ENCODE peak calls at places on chromosomes 11 and 22, in four cellular contexts. One of them, this sample, is unnamed.

GRCh38 chr11:15501566-15501965 is 386.8 kb downstream of the INSC start:
- DNase-seq in HepG2: no peak
- DNase-seq in SK-N-SH: no peak
- DNase-seq in WTC11: no peak
- DNase-seq in this sample: no peak

GRCh38 chr22:19422440-19423301 is 8.9 kb downstream of the HIRA start:
- DNase-seq in HepG2: no peak
- DNase-seq in SK-N-SH: no peak
- DNase-seq in WTC11: no peak
- DNase-seq in this sample: no peak

GRCh38 chr11:134409552-134410429 is 2.3 kb downstream of the B3GAT1 start:
- DNase-seq in WTC11: no peak
- DNase-seq in SK-N-SH: no peak
- DNase-seq in HepG2: no peak
- DNase-seq in this sample: no peak

GRCh38 chr11:117316197-117316961 is at the start of gene BACE1:
- DNase-seq in SK-N-SH: peak
- DNase-seq in WTC11: peak
- DNase-seq in HepG2: peak
- DNase-seq in this sample: no peak

GRCh38 chr11:27282141-27282590 is 80.8 kb downstream of the CCDC34 start:
- DNase-seq in SK-N-SH: no peak
- DNase-seq in HepG2: peak
- DNase-seq in WTC11: no peak
- DNase-seq in this sample: no peak

GRCh38 chr11:76167590-76167989 is 38.7 kb downstream of the WNT11 start:
- DNase-seq in HepG2: no peak
- DNase-seq in SK-N-SH: no peak
- DNase-seq in WTC11: no peak
- DNase-seq in this sample: no peak

GRCh38 chr11:100578966-100579365 is 108.1 kb upstream of the ARHGAP42 start:
- DNase-seq in SK-N-SH: no peak
- DNase-seq in HepG2: no peak
- DNase-seq in WTC11: no peak
- DNase-seq in this sample: no peak

GRCh38 chr11:70530010-70530409 is 131.7 kb downstream of the CTTN start:
- DNase-seq in WTC11: no peak
- DNase-seq in SK-N-SH: no peak
- DNase-seq in HepG2: no peak
- DNase-seq in this sample: no peak

GRCh38 chr22:30742291-30743256 is 47.9 kb downstream of the OSBP2 start:
- DNase-seq in SK-N-SH: no peak
- DNase-seq in HepG2: no peak
- DNase-seq in WTC11: no peak
- DNase-seq in this sample: no peak

GRCh38 chr11:65538232-65538914 is 13.5 kb downstream of the SCYL1 start:
- DNase-seq in WTC11: no peak
- DNase-seq in HepG2: no peak
- DNase-seq in SK-N-SH: no peak
- DNase-seq in this sample: no peak

GRCh38 chr22:31861226-31861840 is 83.0 kb upstream of the YWHAH start:
- DNase-seq in WTC11: no peak
- DNase-seq in SK-N-SH: no peak
- DNase-seq in HepG2: no peak
- DNase-seq in this sample: no peak
- TF ChIP-seq FOXJ3 in WTC11: no peak
- TF ChIP-seq FOXJ3 in SK-N-SH: no peak
- TF ChIP-seq FOXJ3 in HepG2: no peak
- TF ChIP-seq FOXJ3 in this sample: no peak

GRCh38 chr11:963852-964251 is 38.2 kb downstream of the AP2A2 start:
- DNase-seq in WTC11: no peak
- DNase-seq in SK-N-SH: no peak
- DNase-seq in HepG2: no peak
- DNase-seq in this sample: no peak
- TF ChIP-seq FOXJ3 in WTC11: no peak
- TF ChIP-seq FOXJ3 in SK-N-SH: no peak
- TF ChIP-seq FOXJ3 in HepG2: no peak
- TF ChIP-seq FOXJ3 in this sample: no peak

DNA sequence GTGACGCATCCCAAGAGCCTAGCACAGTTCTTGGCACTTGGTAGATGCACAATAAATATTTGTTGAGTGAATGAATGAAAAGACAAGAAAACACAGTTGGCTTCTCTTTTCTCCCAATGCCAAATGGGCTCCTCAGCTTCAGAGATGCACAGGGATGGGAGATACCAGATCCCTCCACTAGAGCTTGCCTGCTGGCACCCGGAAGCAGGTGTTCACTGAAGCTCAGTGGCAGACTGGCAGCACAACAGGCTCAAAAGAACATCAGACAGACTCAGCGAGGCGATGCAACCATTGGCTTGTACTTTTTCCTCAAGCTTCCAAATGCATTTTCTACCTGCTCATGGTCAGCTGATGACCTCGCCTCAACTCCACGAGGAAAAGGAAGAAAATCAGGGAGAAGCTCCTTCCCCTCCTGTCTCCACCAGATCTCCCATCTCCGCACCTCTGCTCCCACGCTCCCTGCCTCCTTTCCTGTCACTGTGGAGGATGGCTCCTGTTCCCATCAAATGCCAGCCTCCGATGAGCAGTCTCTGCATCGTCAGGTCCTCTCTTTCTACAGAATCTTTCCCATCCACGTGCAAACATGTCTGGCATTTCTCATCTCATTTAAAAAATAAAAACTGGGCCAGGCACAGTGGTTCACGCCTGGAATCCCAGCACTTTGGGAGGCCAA is 5.8 kb downstream of the RAPSN start:
- DNase-seq in WTC11: no peak
- DNase-seq in SK-N-SH: peak
- DNase-seq in HepG2: no peak
- DNase-seq in this sample: no peak
- TF ChIP-seq FOXJ3 in WTC11: no peak
- TF ChIP-seq FOXJ3 in SK-N-SH: no peak
- TF ChIP-seq FOXJ3 in HepG2: no peak
- TF ChIP-seq FOXJ3 in this sample: no peak

DNA sequence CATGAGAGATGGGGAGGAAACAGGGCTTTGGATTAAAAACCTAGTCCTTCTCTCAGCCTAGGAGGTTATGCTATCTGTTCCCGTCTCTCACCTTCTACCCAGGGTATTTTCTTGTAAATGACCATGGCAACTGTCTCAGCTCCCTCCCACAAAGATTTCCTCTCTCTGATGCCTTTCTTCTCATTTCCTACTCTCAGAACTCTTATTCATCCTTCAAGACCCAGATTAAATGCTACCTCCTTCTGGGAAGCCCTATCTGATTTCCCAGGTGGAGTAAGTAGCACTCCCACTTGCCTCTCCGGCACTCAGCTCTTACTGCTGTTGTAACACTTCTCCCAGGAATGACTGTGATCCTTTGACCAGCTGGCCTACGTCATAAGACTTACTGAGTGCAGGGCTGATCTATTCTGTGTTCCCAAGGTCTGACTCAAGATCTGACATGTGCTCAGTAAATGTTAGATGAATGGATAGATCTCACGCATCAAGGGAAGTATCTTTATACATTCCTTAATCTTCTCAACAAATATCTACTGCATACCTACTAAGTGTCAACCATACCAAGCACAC is 175.0 kb downstream of the TENM4 start:
- DNase-seq in SK-N-SH: no peak
- DNase-seq in HepG2: no peak
- DNase-seq in WTC11: no peak
- DNase-seq in this sample: no peak
- TF ChIP-seq FOXJ3 in SK-N-SH: no peak
- TF ChIP-seq FOXJ3 in HepG2: no peak
- TF ChIP-seq FOXJ3 in WTC11: no peak
- TF ChIP-seq FOXJ3 in this sample: no peak

GRCh38 chr11:62419560-62420342 is 918 bp downstream of the SCGB1A1 start:
- DNase-seq in HepG2: no peak
- DNase-seq in WTC11: no peak
- DNase-seq in SK-N-SH: no peak
- DNase-seq in this sample: no peak

GRCh38 chr11:62418733-62419132 is at the start of gene SCGB1A1:
- DNase-seq in WTC11: no peak
- DNase-seq in HepG2: no peak
- DNase-seq in SK-N-SH: no peak
- DNase-seq in this sample: no peak

GRCh38 chr11:62421996-62422395 is 3.2 kb downstream of the SCGB1A1 start:
- DNase-seq in WTC11: no peak
- DNase-seq in HepG2: no peak
- DNase-seq in SK-N-SH: no peak
- DNase-seq in this sample: no peak

GRCh38 chr11:62420882-62421281 is 2.0 kb downstream of the SCGB1A1 start:
- DNase-seq in WTC11: no peak
- DNase-seq in HepG2: no peak
- DNase-seq in SK-N-SH: no peak
- DNase-seq in this sample: no peak

DNA sequence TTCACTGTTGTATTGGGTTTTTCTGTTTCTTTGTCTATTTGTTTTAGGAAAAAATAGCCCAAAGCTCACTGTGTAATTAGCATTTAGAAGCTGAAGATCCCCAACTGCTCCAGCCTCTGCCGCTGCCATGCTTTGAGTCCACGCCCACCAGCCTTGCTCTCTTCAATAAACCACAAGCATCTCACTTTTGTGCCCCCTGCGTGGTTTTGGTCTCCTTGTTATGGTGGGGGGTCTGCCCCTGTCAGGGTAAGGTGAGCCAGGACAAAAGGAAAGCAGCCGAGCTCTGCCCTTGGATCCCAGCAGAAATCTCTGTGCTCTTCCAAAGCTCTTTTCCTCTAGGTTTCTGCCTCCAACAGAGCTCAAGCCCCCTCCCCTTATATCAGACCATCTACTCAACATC is 4.2 kb downstream of the SCGB1A1 start:
- DNase-seq in SK-N-SH: no peak
- DNase-seq in HepG2: no peak
- DNase-seq in WTC11: no peak
- DNase-seq in this sample: no peak
- TF ChIP-seq FOXJ3 in SK-N-SH: no peak
- TF ChIP-seq FOXJ3 in HepG2: no peak
- TF ChIP-seq FOXJ3 in WTC11: no peak
- TF ChIP-seq FOXJ3 in this sample: no peak

DNA sequence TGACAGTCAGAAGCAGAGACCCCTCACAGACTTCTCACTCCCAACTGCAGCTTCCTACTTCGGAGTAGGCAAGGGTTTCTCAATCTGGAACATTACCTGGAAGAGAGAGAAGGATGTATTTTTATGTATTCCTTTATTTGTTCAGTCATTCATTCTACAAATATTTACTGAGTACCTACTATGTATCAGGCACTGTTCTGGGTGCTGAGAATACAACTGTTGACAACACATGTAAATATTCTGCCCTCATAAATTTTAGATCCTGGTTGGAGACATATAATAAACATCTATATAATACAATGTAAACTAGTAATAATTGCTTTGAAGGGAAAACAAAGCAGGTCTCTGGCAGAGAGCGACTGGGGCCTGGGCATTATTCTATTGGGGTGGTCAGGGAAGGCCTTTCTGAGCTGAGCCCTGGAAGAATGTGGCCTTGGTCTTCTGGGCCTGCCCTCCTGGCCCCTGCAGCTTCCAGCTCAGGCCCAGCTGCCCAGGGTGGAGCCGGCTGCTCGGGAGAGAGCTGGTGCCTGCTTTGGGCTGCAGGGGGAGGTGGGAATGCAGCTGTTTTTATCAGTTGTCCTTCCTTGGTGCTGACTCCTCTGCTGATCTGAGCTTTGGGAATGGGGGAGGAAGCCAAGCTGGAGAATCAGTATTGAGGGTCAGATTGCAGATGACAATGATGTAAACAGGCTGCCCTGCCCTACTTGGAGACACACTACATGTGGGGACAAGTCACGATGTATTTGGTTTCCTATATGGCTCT is 46.8 kb downstream of the PKNOX2 start:
- DNase-seq in SK-N-SH: no peak
- DNase-seq in WTC11: no peak
- DNase-seq in HepG2: no peak
- DNase-seq in this sample: no peak
- TF ChIP-seq FOXJ3 in SK-N-SH: no peak
- TF ChIP-seq FOXJ3 in WTC11: no peak
- TF ChIP-seq FOXJ3 in HepG2: no peak
- TF ChIP-seq FOXJ3 in this sample: no peak

GRCh38 chr11:72759468-72759867 is 7.3 kb upstream of the ARAP1 start:
- DNase-seq in HepG2: no peak
- DNase-seq in WTC11: no peak
- DNase-seq in SK-N-SH: no peak
- DNase-seq in this sample: no peak

GRCh38 chr11:72760543-72761400 is 8.6 kb upstream of the ARAP1 start:
- DNase-seq in HepG2: no peak
- DNase-seq in WTC11: no peak
- DNase-seq in SK-N-SH: no peak
- DNase-seq in this sample: no peak

GRCh38 chr11:72763823-72764222 is 11.6 kb upstream of the ARAP1 start:
- DNase-seq in WTC11: no peak
- DNase-seq in HepG2: no peak
- DNase-seq in SK-N-SH: no peak
- DNase-seq in this sample: no peak

GRCh38 chr11:72764503-72764902 is 12.3 kb upstream of the ARAP1 start:
- DNase-seq in WTC11: peak
- DNase-seq in SK-N-SH: no peak
- DNase-seq in HepG2: no peak
- DNase-seq in this sample: no peak

DNA sequence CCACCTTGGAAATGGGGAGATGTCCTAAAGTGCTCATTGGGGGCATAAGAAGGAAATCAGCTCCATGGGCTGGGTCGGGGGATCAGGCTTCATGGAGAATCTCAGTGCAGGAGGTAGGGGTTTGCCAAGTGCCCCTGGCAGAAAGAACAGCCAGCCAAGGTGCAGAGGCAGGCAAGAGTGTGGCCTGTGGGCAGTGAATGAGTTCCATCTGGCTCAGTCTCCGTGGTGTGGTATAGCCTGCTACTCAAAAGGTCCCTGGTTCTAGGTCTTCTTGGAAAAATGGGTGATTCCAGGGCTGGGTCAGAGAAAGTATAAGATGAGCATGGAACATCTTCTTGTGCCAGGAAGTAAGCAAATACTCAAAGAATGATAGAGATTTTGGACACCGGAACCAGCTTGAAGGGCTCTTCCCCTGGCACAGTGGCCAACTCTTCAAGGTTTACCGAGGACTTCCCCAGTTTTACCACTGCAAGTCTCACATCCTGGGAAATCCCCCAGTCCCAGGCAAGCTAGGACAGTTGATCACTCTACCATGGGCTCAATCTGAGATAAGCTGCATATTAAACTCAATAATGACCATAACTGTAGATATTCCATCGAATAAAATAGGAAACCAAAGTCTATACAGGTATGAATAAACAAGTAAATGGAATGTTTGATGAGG is 10.6 kb upstream of the ARAP1 start:
- DNase-seq in HepG2: no peak
- DNase-seq in SK-N-SH: no peak
- DNase-seq in WTC11: no peak
- DNase-seq in this sample: no peak
- TF ChIP-seq FOXJ3 in HepG2: no peak
- TF ChIP-seq FOXJ3 in SK-N-SH: no peak
- TF ChIP-seq FOXJ3 in WTC11: no peak
- TF ChIP-seq FOXJ3 in this sample: no peak

This sample was measured in K562.